ENCODE peak calls at places on chromosomes 3 and 15, in six cellular contexts. A, H, R, G, U and E are unnamed samples.

GRCh38 chr3:111895079-111895478 is 36.0 kb downstream of the PHLDB2 start:
- DNase-seq in U (no peak), G (no peak), H (peak), A (no peak), R (no peak), E (no peak)

GRCh38 chr15:56042982-56043980 is 49.9 kb upstream of the NEDD4 start:
- DNase-seq in U (no peak), R (peak), H (peak), G (no peak), A (no peak), E (no peak)

GRCh38 chr3:169509359-169509758 is 154.2 kb downstream of the MECOM start:
- DNase-seq in U (no peak), G (no peak), R (no peak), A (no peak), H (no peak), E (peak)

GRCh38 chr3:18618723-18619122 is 193.6 kb upstream of the SATB1 start:
- DNase-seq in R (no peak), U (no peak), H (no peak), A (no peak), G (no peak), E (no peak)

GRCh38 chr3:425094-425493 is 228.5 kb downstream of the CHL1 start:
- DNase-seq in A (no peak), R (no peak), H (no peak), G (no peak), U (no peak), E (no peak)

GRCh38 chr15:66797921-66798320 is 95.9 kb downstream of the SMAD6 start:
- DNase-seq in H (no peak), A (no peak), R (no peak), U (no peak), G (no peak), E (no peak)

GRCh38 chr3:72383896-72384295 is 464.3 kb downstream of the SHQ1 start:
- DNase-seq in A (no peak), H (no peak), U (no peak), G (no peak), R (no peak), E (no peak)

GRCh38 chr15:52717924-52718323 is 38.7 kb upstream of the ATOSA start:
- DNase-seq in U (no peak), H (no peak), R (no peak), A (no peak), G (no peak), E (no peak)

GRCh38 chr3:45881031-45882022 is 5.0 kb upstream of the CCR9 start:
- DNase-seq in G (no peak), R (peak), H (no peak), A (no peak), U (peak), E (no peak)

GRCh38 chr15:35068861-35069260 is 16.2 kb downstream of the NANOGP8 start:
- DNase-seq in G (no peak), R (no peak), A (no peak), H (no peak), U (no peak), E (no peak)

GRCh38 chr15:50315814-50316630 is 39.0 kb downstream of the GABPB1 start:
- DNase-seq in A (no peak), H (peak), U (no peak), G (no peak), R (no peak), E (no peak)

GRCh38 chr3:1717524-1717923 is 381.1 kb upstream of the CNTN4 start:
- DNase-seq in G (no peak), A (no peak), H (no peak), U (no peak), R (no peak), E (no peak)

GRCh38 chr15:82122754-82123400 is 77.1 kb upstream of the MEX3B start:
- DNase-seq in A (no peak), G (no peak), H (no peak), U (no peak), R (no peak), E (no peak)

GRCh38 chr3:132593241-132593949 is 3.7 kb upstream of the ACKR4 start:
- DNase-seq in A (no peak), G (no peak), R (no peak), H (no peak), U (no peak), E (no peak)

GRCh38 chr15:72288291-72288690 is 15.9 kb upstream of the PARP6 start:
- DNase-seq in U (no peak), R (no peak), G (no peak), A (no peak), H (no peak), E (no peak)

GRCh38 chr3:51380601-51381332 is 4.3 kb upstream of the MANF start:
- DNase-seq in R (no peak), U (no peak), A (no peak), G (no peak), H (no peak), E (no peak)

GRCh38 chr3:138950006-138950644 is 3.1 kb downstream of the FOXL2NB start:
- DNase-seq in R (no peak), G (no peak), U (no peak), H (no peak), A (no peak), E (no peak)

GRCh38 chr3:29440321-29441019 is 159.6 kb downstream of the RBMS3 start:
- DNase-seq in G (no peak), A (peak), R (no peak), U (no peak), H (no peak), E (no peak)

GRCh38 chr15:49898575-49899283 is 220.3 kb downstream of the ATP8B4 start:
- DNase-seq in U (no peak), R (no peak), A (no peak), G (no peak), H (no peak), E (no peak)